ENCODE peak calls at places on chromosomes 11 and 22, in six cellular contexts. F, J, E, P, D and I are unnamed samples.

GRCh38 chr11:94753630-94754029 is 14.5 kb upstream of the AMOTL1 start:
- DNase-seq in F (no peak), J (no peak), P (no peak), D (no peak), E (no peak), I (no peak)

GRCh38 chr22:19739448-19739895 is 16.1 kb downstream of the GP1BB start:
- DNase-seq in P (no peak), D (no peak), E (no peak), F (no peak), J (no peak), I (no peak)

GRCh38 chr11:64687204-64687603 is 35.8 kb downstream of the NRXN2 start:
- DNase-seq in J (no peak), F (no peak), P (no peak), E (no peak), D (peak; percentile 83), I (peak; percentile 84)

GRCh38 chr11:68139395-68139794 is 18.2 kb upstream of the CHKA start:
- DNase-seq in D (no peak), F (no peak), E (no peak), P (no peak), J (no peak), I (no peak)

GRCh38 chr11:131476266-131476665 is 105.9 kb downstream of the NTM start:
- DNase-seq in J (no peak), P (no peak), E (no peak), D (no peak), F (no peak), I (no peak)

GRCh38 chr11:44090539-44090938 is 4.9 kb upstream of the EXT2 start:
- DNase-seq in D (no peak), F (no peak), E (no peak), J (no peak), P (no peak), I (no peak)

GRCh38 chr11:102589047-102589459 is 36.1 kb downstream of the MMP20 start:
- DNase-seq in F (no peak), J (no peak), P (no peak), E (no peak), D (no peak), I (no peak)

GRCh38 chr11:72379384-72380131 is 54.8 kb downstream of the CLPB start:
- DNase-seq in P (no peak), E (no peak), D (no peak), F (no peak), J (no peak), I (no peak)

GRCh38 chr11:58654908-58655296 is 32.4 kb downstream of the CNTF start:
- DNase-seq in J (no peak), E (no peak), D (no peak), P (no peak), F (no peak), I (no peak)

GRCh38 chr11:12125609-12126149 is 15.3 kb downstream of the MICAL2 start:
- DNase-seq in E (no peak), F (no peak), P (no peak), D (no peak), J (no peak), I (no peak)

GRCh38 chr22:39746600-39747262 is 146.8 kb downstream of the ENTHD1 start:
- DNase-seq in P (no peak), E (no peak), J (no peak), F (no peak), D (no peak), I (no peak)